ENCODE peak calls at places on chromosomes 12 and 14, in nine cellular contexts. E is adrenal gland; P is activated CD8-positive, alpha-beta T cell treated with anti-CD3 and anti-CD28 coated beads for 36 hours; K is keratinocyte; M is CD8-positive, alpha-beta T cell; X is astrocyte of the spinal cord; F is fibroblast of the aortic adventitia; G is uterus; R is AG04449. O is an unnamed sample.

GRCh38 chr14:61418749-61419148 is 97.4 kb downstream of the PRKCH start:
- DNase-seq in P (no peak), X (no peak), M (no peak), E (no peak), K (no peak), G (peak), R (no peak), F (peak), O (no peak)

GRCh38 chr12:112096667-112097066 is 11.9 kb downstream of the NAA25 start:
- DNase-seq in F (peak), G (no peak), K (peak), X (peak), P (peak), M (no peak), E (no peak), R (peak), O (no peak)

GRCh38 chr12:89556976-89557375 is 31.1 kb upstream of the POC1B start:
- DNase-seq in P (no peak), E (no peak), R (no peak), X (peak), M (no peak), K (no peak), G (no peak), F (peak), O (no peak)

GRCh38 chr12:64582111-64582510 is 28.2 kb upstream of the RASSF3 start:
- DNase-seq in P (no peak), X (no peak), F (no peak), R (no peak), K (no peak), G (no peak), M (no peak), E (no peak), O (no peak)

GRCh38 chr12:94831081-94831747 is 172.3 kb downstream of the NDUFA12 start:
- DNase-seq in K (no peak), E (no peak), M (no peak), F (no peak), X (no peak), R (no peak), G (no peak), P (peak), O (no peak)

GRCh38 chr14:104515811-104516780 is 63.5 kb upstream of the C14orf180 start:
- DNase-seq in P (no peak), G (no peak), M (no peak), K (no peak), X (no peak), R (no peak), E (peak), F (no peak), O (no peak)

GRCh38 chr12:43776498-43776897 is 17.7 kb downstream of the IRAK4 start:
- DNase-seq in P (peak), M (no peak), R (no peak), K (no peak), X (peak), G (no peak), E (no peak), F (peak), O (peak)

GRCh38 chr12:29270446-29270845 is 110.5 kb downstream of the ERGIC2 start:
- DNase-seq in F (no peak), P (no peak), R (no peak), E (no peak), X (no peak), K (no peak), G (no peak), M (no peak), O (no peak)

GRCh38 chr14:52740751-52741150 is 10.8 kb downstream of the STYX start:
- DNase-seq in X (no peak), P (no peak), M (no peak), E (no peak), K (no peak), R (no peak), F (no peak), G (no peak), O (no peak)

GRCh38 chr12:105444050-105444808 is 113.7 kb downstream of the C12orf75 start:
- DNase-seq in X (no peak), P (no peak), G (no peak), F (peak), K (no peak), R (no peak), E (no peak), M (no peak), O (no peak)

GRCh38 chr12:105547786-105548185 is 217.3 kb downstream of the C12orf75 start:
- DNase-seq in M (no peak), G (no peak), E (no peak), F (no peak), X (no peak), P (no peak), K (no peak), R (no peak), O (no peak)

GRCh38 chr14:56805992-56806737 is 4.1 kb downstream of the OTX2 start:
- DNase-seq in X (no peak), E (no peak), G (no peak), K (no peak), F (no peak), M (no peak), P (no peak), R (no peak), O (peak)

GRCh38 chr12:93302331-93303229 is 75.1 kb upstream of the NUDT4 start:
- DNase-seq in F (peak), R (peak), M (no peak), K (no peak), E (no peak), X (peak), P (no peak), G (peak), O (no peak)

GRCh38 chr14:104355101-104355691 is 216.8 kb downstream of the KIF26A start:
- DNase-seq in K (no peak), P (no peak), R (no peak), E (no peak), M (no peak), F (no peak), G (no peak), X (no peak), O (no peak)

GRCh38 chr12:57563358-57563757 is 13.5 kb downstream of the KIF5A start:
- DNase-seq in R (no peak), K (no peak), E (no peak), P (no peak), M (no peak), F (no peak), X (no peak), G (no peak), O (no peak)

GRCh38 chr14:31950760-31951637 is 126.1 kb upstream of the ARHGAP5 start:
- DNase-seq in X (peak), G (peak), F (peak), E (peak), K (no peak), M (no peak), R (no peak), P (no peak), O (peak)

GRCh38 chr14:60349663-60350365 is 100.8 kb downstream of the PPM1A start:
- DNase-seq in X (peak), G (no peak), K (no peak), E (peak), R (peak), P (peak), F (peak), M (no peak), O (peak)

GRCh38 chr12:49059063-49059384 is 1.6 kb downstream of the KMT2D start:
- DNase-seq in P (no peak), G (no peak), F (no peak), X (no peak), M (no peak), K (no peak), E (no peak), R (no peak), O (no peak)

DNA sequence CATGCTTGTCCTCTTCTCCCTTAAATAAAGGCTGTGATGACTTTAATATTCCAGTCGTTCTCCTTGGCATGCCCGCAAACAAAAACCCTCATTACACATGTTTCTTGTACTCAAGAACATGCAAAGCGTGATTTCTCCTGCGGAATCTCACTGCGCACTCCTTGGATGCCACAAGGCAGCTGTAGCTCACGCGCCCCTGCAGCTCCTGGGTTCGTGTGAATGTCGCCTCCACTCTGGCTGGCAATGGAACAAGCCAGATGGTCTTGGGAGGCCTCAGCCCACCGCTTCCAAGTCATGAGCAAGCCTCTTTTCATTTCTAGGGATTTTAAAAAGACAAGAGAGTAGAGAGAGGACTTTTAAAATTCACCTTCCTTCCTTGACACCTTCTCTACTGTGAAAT is 403.8 kb downstream of the PCNX1 start:
- DNase-seq in K (no peak), P (no peak), X (no peak), F (no peak), E (no peak), R (no peak), G (no peak), M (no peak), O (no peak)
- TF ChIP-seq CTCF in K (no peak), P (no peak), X (no peak), F (no peak), E (no peak), R (no peak), G (no peak), M (no peak), O (no peak)

DNA sequence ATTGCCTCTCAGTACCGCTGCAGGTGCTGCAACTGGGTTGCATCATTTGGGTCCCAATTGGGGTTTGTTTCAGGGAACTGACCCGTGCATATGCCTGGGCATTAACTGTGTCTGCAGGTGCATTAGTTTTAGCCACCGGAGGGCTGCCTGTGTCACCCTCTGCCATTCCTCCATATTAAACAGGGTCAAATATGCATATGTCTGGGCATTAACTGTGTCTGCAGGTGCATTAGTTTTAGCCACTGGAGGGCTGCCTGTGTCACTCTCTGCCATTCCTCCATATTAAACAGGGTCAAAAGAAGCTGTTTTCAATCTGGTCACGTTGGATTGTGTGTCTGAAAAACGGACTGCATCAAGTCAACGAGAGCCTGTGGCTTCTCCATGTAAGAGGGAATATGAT is 1317.0 kb downstream of the TMEM121 start:
- DNase-seq in F (no peak), G (no peak), K (no peak), M (no peak), P (no peak), X (no peak), R (no peak), E (no peak), O (no peak)
- TF ChIP-seq CTCF in F (no peak), G (no peak), K (no peak), M (no peak), P (no peak), X (no peak), R (no peak), E (no peak), O (no peak)

DNA sequence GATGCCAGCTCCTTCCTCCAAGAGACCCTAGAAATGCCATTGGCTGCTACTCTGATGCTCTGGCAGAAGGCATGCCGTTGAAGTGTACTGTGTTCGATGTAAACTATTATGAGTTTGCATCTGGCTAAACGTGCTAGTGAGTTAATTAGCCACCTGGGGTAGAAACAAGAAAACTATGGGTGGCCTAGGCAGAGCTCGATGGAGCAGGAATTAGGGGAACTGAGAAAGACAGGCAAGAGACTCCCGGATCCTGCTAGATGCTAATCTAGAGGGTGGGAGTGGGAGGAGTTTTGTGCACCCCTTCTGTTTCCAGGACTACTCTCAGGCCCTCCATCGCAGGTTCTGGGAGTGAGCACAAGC is 32.0 kb downstream of the TMEM63C start:
- DNase-seq in G (no peak), E (no peak), F (no peak), K (no peak), R (no peak), X (no peak), P (no peak), M (no peak), O (no peak)
- TF ChIP-seq CTCF in G (no peak), E (no peak), F (no peak), K (no peak), R (no peak), X (no peak), P (no peak), M (no peak), O (no peak)

GRCh38 chr12:33876618-33877017 is 145.7 kb upstream of the ALG10 start:
- DNase-seq in G (no peak), F (no peak), R (no peak), P (no peak), E (no peak), M (no peak), X (no peak), K (no peak), O (no peak)
- TF ChIP-seq CTCF in G (no peak), F (no peak), R (no peak), P (no peak), E (no peak), M (no peak), X (no peak), K (no peak), O (peak)

GRCh38 chr14:29788093-29788492 is 139.6 kb downstream of the PRKD1 start:
- DNase-seq in F (no peak), E (no peak), P (no peak), K (no peak), X (no peak), M (no peak), G (no peak), R (no peak), O (no peak)

GRCh38 chr14:29783556-29783955 is 144.1 kb downstream of the PRKD1 start:
- DNase-seq in E (no peak), F (no peak), R (no peak), K (no peak), M (no peak), G (no peak), P (no peak), X (no peak), O (no peak)

GRCh38 chr14:29789475-29789874 is 138.2 kb downstream of the PRKD1 start:
- DNase-seq in X (no peak), R (no peak), F (no peak), P (no peak), G (no peak), M (no peak), K (no peak), E (no peak), O (no peak)
- TF ChIP-seq CTCF in X (no peak), R (no peak), F (no peak), P (no peak), G (no peak), M (no peak), K (no peak), E (no peak), O (no peak)

GRCh38 chr12:117890137-117890536 is 78.7 kb downstream of the KSR2 start:
- DNase-seq in G (no peak), F (no peak), X (no peak), M (no peak), K (no peak), P (no peak), E (no peak), R (no peak), O (no peak)
- TF ChIP-seq CTCF in G (no peak), F (no peak), X (no peak), M (no peak), K (peak), P (no peak), E (no peak), R (no peak), O (peak)

GRCh38 chr12:26226629-26227375 is 31.4 kb downstream of the SSPN start:
- DNase-seq in R (no peak), M (no peak), K (no peak), E (peak), F (no peak), G (no peak), P (peak), X (peak), O (peak)
- TF ChIP-seq CTCF in R (no peak), M (no peak), K (no peak), E (no peak), F (no peak), G (no peak), P (no peak), X (no peak), O (no peak)

DNA sequence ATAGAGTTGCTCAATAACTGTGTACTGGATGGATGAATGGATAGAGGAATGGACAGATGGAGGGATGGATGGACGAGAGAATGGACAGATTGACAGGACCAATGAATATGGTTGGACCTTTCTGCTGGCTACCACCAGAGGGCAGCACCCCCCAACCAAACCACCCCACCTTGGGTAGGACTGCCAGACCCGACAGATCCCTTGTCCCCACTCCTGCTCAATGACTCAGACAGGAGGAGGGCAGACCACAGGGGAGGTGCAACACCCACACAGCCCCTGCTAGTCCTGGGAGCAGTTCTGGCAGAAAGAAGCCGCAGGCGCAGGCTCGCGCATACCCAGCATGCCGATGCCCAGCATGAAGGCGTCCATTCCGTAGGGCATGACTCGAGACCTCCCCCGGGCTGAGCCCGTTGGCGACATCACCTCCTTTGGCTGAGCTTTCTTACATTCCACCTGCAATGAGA is 12.4 kb downstream of the MSI1 start:
- DNase-seq in K (peak), P (peak), E (peak), R (peak), G (peak), X (peak), M (peak), F (peak), O (peak)
- TF ChIP-seq CTCF in K (peak), P (peak), E (peak), R (peak), G (peak), X (peak), M (peak), F (peak), O (peak)

GRCh38 chr12:6868211-6869048 is 1.1 kb downstream of the TPI1 start:
- DNase-seq in G (no peak), M (no peak), R (no peak), X (peak), E (peak), F (no peak), K (no peak), P (peak), O (peak)
- TF ChIP-seq CTCF in G (no peak), M (no peak), R (peak), X (peak), E (no peak), F (peak), K (peak), P (no peak), O (peak)

O was measured in neural progenitor cell.